ENCODE peak calls at places on chromosomes 13 and 19, in eight cellular contexts. F is renal cortical epithelial cell; B is activated T-helper 2 cell treated with anti-CD3 and anti-CD28 coated beads, Interferon-gamma antibody, Interleukin-2, Interleukin-4, amounts not matched to agents 10 μg/mL and 5 μg/mL and 100 μg/mL, durations not matched to agents 14 hours and 24 hours and 36 hours; L is AG10803; M is osteocyte; R is anterior cingulate cortex; Y is endodermal cell; S is activated naive CD4-positive, alpha-beta T cell. J is an unnamed sample.

GRCh38 chr13:80973721-80974120 is 632.8 kb upstream of the SPRY2 start:
- DNase-seq in B (no peak), F (no peak), R (no peak), M (no peak), L (no peak), Y (no peak), S (no peak), J (no peak)

GRCh38 chr19:4742717-4743646 is 19.3 kb upstream of the DPP9 start:
- DNase-seq in Y (peak; percentile 81), F (no peak), L (no peak), R (peak; percentile 10), S (no peak), M (no peak), B (no peak), J (no peak)

GRCh38 chr19:3098515-3099346 is 4.6 kb downstream of the GNA11 start:
- DNase-seq in S (no peak), F (no peak), B (no peak), R (no peak), L (peak; percentile 43), M (no peak), Y (no peak), J (no peak)

GRCh38 chr13:86464193-86464592 is 665.0 kb upstream of the SLITRK6 start:
- DNase-seq in S (no peak), L (no peak), M (no peak), R (no peak), B (no peak), Y (no peak), F (peak; percentile 16), J (no peak)

GRCh38 chr13:112062619-112063308 is 4.2 kb upstream of the SOX1 start:
- DNase-seq in R (no peak), L (no peak), Y (peak; percentile 88), S (no peak), F (no peak), B (no peak), M (no peak), J (peak; percentile 68)

GRCh38 chr19:39406656-39407393 is at the start of gene ZFP36:
- DNase-seq in L (peak; percentile 84), Y (peak; percentile 95), M (peak; percentile 96), B (peak; percentile 82), R (peak; percentile 79), S (peak; percentile 67), F (peak; percentile 55), J (peak; percentile 77)

GRCh38 chr19:50909240-50910070 is 1.7 kb downstream of the KLK4 start:
- DNase-seq in Y (peak; percentile 100), F (no peak), R (no peak), B (peak; percentile 38), L (no peak), S (no peak), M (no peak), J (peak; percentile 62)

GRCh38 chr19:46466536-46467199 is 4.7 kb downstream of the PNMA8A start:
- DNase-seq in M (no peak), B (no peak), R (no peak), Y (no peak), F (no peak), L (peak; percentile 82), S (no peak), J (no peak)

GRCh38 chr19:49952475-49952829 is 8.5 kb downstream of the SIGLEC11 start:
- DNase-seq in M (no peak), B (no peak), S (no peak), L (no peak), R (no peak), F (no peak), Y (no peak), J (no peak)

GRCh38 chr19:14248578-14249011 is 42.6 kb upstream of the ADGRL1 start:
- DNase-seq in B (no peak), M (peak; percentile 87), Y (peak; percentile 95), S (no peak), R (peak; percentile 62), L (peak; percentile 13), F (no peak), J (peak; percentile 60)

GRCh38 chr13:75372517-75372916 is 109.5 kb downstream of the TBC1D4 start:
- DNase-seq in R (no peak), B (no peak), L (peak; percentile 59), S (no peak), M (no peak), Y (no peak), F (peak; percentile 58), J (no peak)

GRCh38 chr13:39588384-39588783 is 14.6 kb downstream of the LHFPL6 start:
- DNase-seq in M (no peak), R (no peak), Y (no peak), L (peak; percentile 37), F (no peak), B (no peak), S (no peak), J (no peak)